ENCODE peak calls at places on chromosomes 11 and 22, in eight cellular contexts. X is GM20000, I is fibroblast of mammary gland, N is lower lobe of right lung, O is HCT116, L is brain microvascular endothelial cell, A is heart left ventricle, D is lung. Y is an unnamed sample.

GRCh38 chr11:92322225-92322624 is 97.6 kb downstream of the FAT3 start:
- DNase-seq in X (no peak), D (no peak), N (no peak), A (no peak), I (peak), L (peak), O (no peak), Y (no peak)

GRCh38 chr11:93850585-93851018 is at the start of gene VSTM5:
- DNase-seq in A (no peak), O (no peak), D (no peak), L (no peak), N (no peak), X (no peak), I (no peak), Y (no peak)

GRCh38 chr11:97743205-97743742 is 1277.5 kb upstream of the CNTN5 start:
- DNase-seq in X (no peak), D (no peak), O (no peak), I (peak), N (no peak), L (peak), A (no peak), Y (no peak)

GRCh38 chr11:112881461-112881860 is 79.8 kb upstream of the NCAM1 start:
- DNase-seq in N (peak), I (no peak), A (peak), L (no peak), O (no peak), D (peak), X (no peak), Y (no peak)

GRCh38 chr11:16262645-16262955 is 93.7 kb downstream of the SOX6 start:
- DNase-seq in N (no peak), I (no peak), X (no peak), L (no peak), A (no peak), D (no peak), O (no peak), Y (no peak)

GRCh38 chr22:43255299-43255698 is 68.4 kb upstream of the TTLL12 start:
- DNase-seq in X (no peak), A (no peak), L (no peak), O (no peak), D (no peak), N (no peak), I (no peak), Y (no peak)

GRCh38 chr11:127962416-127962815 is 624.9 kb downstream of the ETS1 start:
- DNase-seq in X (no peak), A (no peak), O (no peak), N (no peak), I (peak), D (no peak), L (no peak), Y (no peak)

GRCh38 chr22:30921108-30921507 is 47.5 kb downstream of the MORC2 start:
- DNase-seq in D (no peak), O (no peak), I (peak), A (no peak), N (no peak), L (no peak), X (no peak), Y (no peak)

GRCh38 chr22:26894766-26895485 is 237.5 kb downstream of the MIAT start:
- DNase-seq in N (no peak), X (no peak), O (peak), D (peak), I (peak), A (no peak), L (peak), Y (no peak)

GRCh38 chr11:70296681-70297080 is 26.2 kb downstream of the PPFIA1 start:
- DNase-seq in A (no peak), O (no peak), I (no peak), X (no peak), D (no peak), N (no peak), L (peak), Y (no peak)

GRCh38 chr11:131041331-131042040 is 125.2 kb upstream of the SNX19 start:
- DNase-seq in N (no peak), A (no peak), L (no peak), I (peak), X (no peak), O (no peak), D (no peak), Y (no peak)

DNA sequence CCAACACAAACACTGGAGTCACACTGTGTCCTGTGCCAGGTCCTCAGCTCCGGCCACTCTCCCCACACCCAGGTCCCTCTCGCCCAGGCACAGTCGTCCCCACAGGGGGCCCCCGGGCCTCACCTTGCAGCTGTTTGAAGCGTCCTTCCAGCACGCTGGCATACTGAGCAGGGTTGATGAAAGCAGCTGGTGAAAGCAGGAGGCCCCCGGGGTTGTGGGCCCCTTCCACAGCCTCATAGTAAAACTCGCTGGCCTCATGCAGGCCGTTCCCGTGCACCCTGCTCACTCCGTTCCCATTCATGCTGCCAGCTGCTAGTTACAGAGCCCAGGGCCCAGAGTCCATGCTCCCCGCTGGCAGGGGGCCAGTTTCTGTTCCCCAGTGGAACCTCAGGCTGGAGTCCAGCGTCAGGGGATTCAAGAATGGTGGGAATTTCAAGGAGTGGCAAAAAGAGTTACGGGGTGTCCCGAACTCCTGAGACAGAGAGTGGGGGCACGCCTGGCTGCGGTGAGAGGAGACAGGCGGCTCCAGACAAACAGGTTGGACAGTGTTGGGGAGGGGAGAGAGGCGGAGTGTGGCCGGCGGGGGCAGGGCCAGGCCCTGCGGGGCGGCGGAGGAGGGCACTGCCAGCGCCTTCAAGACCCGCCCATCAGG is 10.6 kb downstream of the SPTBN2 start:
- DNase-seq in O (no peak), N (peak), A (no peak), D (peak), L (no peak), X (no peak), I (no peak), Y (no peak)
- TF ChIP-seq CTCF in O (no peak), N (peak), A (no peak), D (no peak), L (no peak), X (no peak), I (no peak), Y (no peak)

GRCh38 chr11:126878892-126879291 is 121.7 kb downstream of the KIRREL3 start:
- DNase-seq in X (no peak), A (no peak), L (no peak), O (no peak), N (no peak), D (no peak), I (no peak), Y (no peak)

GRCh38 chr11:126871792-126872191 is 128.8 kb downstream of the KIRREL3 start:
- DNase-seq in A (no peak), D (no peak), L (no peak), X (no peak), I (no peak), N (no peak), O (no peak), Y (no peak)

GRCh38 chr11:126879516-126879915 is 121.1 kb downstream of the KIRREL3 start:
- DNase-seq in I (no peak), O (no peak), N (no peak), X (no peak), L (no peak), D (no peak), A (no peak), Y (no peak)

GRCh38 chr11:126874276-126874675 is 126.3 kb downstream of the KIRREL3 start:
- DNase-seq in L (no peak), D (no peak), A (no peak), I (no peak), N (no peak), X (no peak), O (no peak), Y (no peak)

GRCh38 chr11:126874831-126875230 is 125.7 kb downstream of the KIRREL3 start:
- DNase-seq in X (no peak), A (no peak), O (no peak), L (no peak), I (no peak), D (no peak), N (no peak), Y (no peak)
- TF ChIP-seq CTCF in X (peak), A (no peak), O (no peak), L (peak), I (peak), D (no peak), N (no peak), Y (no peak)

DNA sequence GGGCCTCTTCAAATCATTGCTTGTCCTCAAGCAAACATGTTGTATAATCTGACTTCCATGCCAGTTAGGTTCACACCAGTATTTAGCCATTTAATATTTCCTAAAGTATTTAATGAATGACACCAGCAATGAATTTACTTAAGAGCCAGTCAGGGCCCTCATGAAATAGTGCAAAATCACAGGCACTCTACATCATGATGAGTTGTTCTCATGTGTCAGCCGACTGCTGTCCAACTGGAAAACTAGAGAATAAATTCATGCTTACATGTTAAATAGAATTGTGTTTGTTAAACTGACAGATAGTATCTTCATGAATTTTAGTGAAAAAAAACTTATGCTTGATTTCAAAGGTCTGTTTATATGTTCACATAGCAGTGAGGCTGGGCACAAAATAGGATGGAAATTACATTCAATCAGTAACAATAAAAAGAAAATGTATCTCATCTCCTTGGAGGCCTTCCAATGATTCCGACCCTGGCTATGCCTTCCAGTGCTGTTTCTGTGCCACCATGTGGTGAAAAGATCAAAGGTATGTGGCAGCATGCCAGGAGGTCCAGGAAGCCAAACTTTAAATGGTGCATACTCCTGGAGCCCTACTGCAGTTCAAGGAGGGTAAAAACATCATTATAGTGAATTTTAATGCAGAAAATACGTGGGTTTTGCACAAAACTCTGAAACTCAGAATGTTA is 45.2 kb downstream of the CTSC start:
- DNase-seq in X (no peak), N (no peak), O (peak), D (no peak), A (no peak), L (no peak), I (peak), Y (no peak)
- TF ChIP-seq CTCF in X (no peak), N (no peak), O (no peak), D (no peak), A (no peak), L (no peak), I (no peak), Y (peak)

GRCh38 chr22:37571258-37571991 is 8.5 kb downstream of the LGALS2 start:
- DNase-seq in L (no peak), N (no peak), D (no peak), X (no peak), I (no peak), O (peak), A (no peak), Y (no peak)
- TF ChIP-seq CTCF in L (peak), N (no peak), D (no peak), X (no peak), I (no peak), O (no peak), A (no peak), Y (peak)

DNA sequence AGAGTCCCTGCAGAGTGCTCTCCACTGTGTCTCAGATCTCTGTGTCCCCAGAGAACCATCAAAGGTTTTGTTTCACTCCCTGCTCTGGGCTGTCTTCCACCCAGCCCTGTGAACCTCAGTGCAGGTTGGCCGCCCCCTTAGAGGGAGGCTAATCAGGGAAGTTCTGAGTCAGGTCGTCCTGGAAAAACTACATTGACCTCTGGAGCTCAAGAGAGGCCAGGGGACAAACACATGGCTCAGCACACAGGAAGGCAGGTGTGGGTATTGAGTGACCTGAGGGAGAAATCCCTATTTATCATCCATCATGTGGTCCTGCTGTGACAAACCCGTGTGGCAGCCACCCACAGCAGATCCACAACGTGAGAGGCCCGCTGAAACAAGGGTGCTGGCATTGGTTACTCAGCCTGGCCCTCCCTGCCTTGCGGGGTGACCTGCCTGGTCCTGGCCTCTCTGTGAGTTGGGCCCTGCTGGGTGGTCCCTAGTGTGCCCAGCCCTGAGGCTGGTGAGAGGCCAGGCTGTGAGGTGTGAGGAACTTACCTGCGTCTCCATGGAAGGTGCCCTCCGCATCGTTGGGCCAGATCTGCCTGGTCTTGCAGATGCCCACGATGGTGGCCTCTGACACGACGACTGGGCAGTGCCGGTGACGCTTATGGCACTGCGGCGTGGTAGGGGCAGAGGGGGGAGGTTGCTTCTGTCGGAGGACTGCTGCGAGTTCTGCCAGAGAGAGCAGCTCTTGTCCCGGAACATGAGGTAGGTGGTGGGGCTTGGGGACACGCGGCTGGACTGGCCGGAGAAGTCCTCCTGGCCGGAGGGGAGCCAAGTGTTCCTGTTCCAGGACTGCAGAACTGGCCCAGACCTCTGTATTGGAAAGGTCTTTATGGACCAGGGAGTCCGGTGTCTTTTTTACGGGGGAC is 671 bp upstream of the BCR start:
- DNase-seq in L (no peak), I (no peak), O (no peak), X (peak), A (peak), N (peak), D (no peak), Y (no peak)
- TF ChIP-seq CTCF in L (no peak), I (no peak), O (no peak), X (no peak), A (no peak), N (no peak), D (no peak), Y (no peak)

GRCh38 chr11:121452609-121453150 is at the start of gene SORL1-AS1:
- DNase-seq in O (no peak), X (peak), N (no peak), L (no peak), I (no peak), D (no peak), A (no peak), Y (no peak)
- TF ChIP-seq CTCF in O (no peak), X (no peak), N (no peak), L (no peak), I (no peak), D (no peak), A (no peak), Y (peak)

GRCh38 chr22:17896552-17896951 is 122.3 kb upstream of the BID start:
- DNase-seq in I (no peak), X (no peak), D (no peak), O (no peak), A (peak), N (no peak), L (no peak), Y (no peak)
- TF ChIP-seq CTCF in I (peak), X (no peak), D (no peak), O (no peak), A (peak), N (peak), L (peak), Y (no peak)

Y was measured in RWPE2.